ENCODE peak calls at places on chromosomes 5 and 9, in four cellular contexts. V, M, K and A are unnamed samples.

GRCh38 chr5:136042665-136043121 is 13.9 kb downstream of the TGFBI start:
- DNase-seq in V (no peak), M (peak; percentile 59), K (no peak), A (peak; percentile 20)

GRCh38 chr5:149379177-149379761 is at the start of gene IL17B:
- DNase-seq in V (peak; percentile 76), M (no peak), K (no peak), A (no peak)

GRCh38 chr9:130839237-130840111 is 4.4 kb downstream of the ABL1 start:
- DNase-seq in V (no peak), M (no peak), K (no peak), A (no peak)

GRCh38 chr9:131031642-131032005 is 22.6 kb downstream of the LAMC3 start:
- DNase-seq in V (no peak), M (no peak), K (no peak), A (no peak)

GRCh38 chr9:91211919-91212318 is 149.8 kb downstream of the AUH start:
- DNase-seq in V (no peak), M (no peak), K (no peak), A (peak; percentile 63)

GRCh38 chr5:62538017-62538942 is 40.3 kb upstream of the LRRC70 start:
- DNase-seq in V (no peak), M (peak; percentile 53), K (no peak), A (no peak)

GRCh38 chr5:35229076-35230042 is 928 bp downstream of the PRLR start:
- DNase-seq in V (no peak), M (peak; percentile 77), K (peak; percentile 93), A (peak; percentile 60)

GRCh38 chr5:144487761-144488160 is 317.1 kb downstream of the KCTD16 start:
- DNase-seq in V (no peak), M (no peak), K (no peak), A (no peak)

GRCh38 chr9:13841801-13842462 is 472.0 kb downstream of the NFIB start:
- DNase-seq in V (no peak), M (peak; percentile 23), K (no peak), A (no peak)

GRCh38 chr5:133840168-133840567 is 128.3 kb downstream of the C5orf15 start:
- DNase-seq in V (peak; percentile 1), M (no peak), K (no peak), A (peak; percentile 33)

GRCh38 chr5:142245776-142246175 is 79.0 kb downstream of the SPRY4 start:
- DNase-seq in V (no peak), M (no peak), K (peak; percentile 75), A (no peak)

GRCh38 chr9:116300360-116300759 is 146.8 kb downstream of the PAPPA start:
- DNase-seq in V (no peak), M (no peak), K (peak; percentile 20), A (no peak)

GRCh38 chr5:169753795-169754194 is 116.7 kb downstream of the DOCK2 start:
- DNase-seq in V (no peak), M (no peak), K (no peak), A (no peak)

GRCh38 chr9:6051511-6051950 is 36.1 kb upstream of the RANBP6 start:
- DNase-seq in V (no peak), M (no peak), K (no peak), A (no peak)

GRCh38 chr5:123421773-123422172 is 1.4 kb downstream of the CEP120 start:
- DNase-seq in V (no peak), M (no peak), K (no peak), A (no peak)

GRCh38 chr5:167167191-167167590 is 1124.3 kb upstream of the WWC1 start:
- DNase-seq in V (no peak), M (no peak), K (no peak), A (no peak)

GRCh38 chr5:174736351-174736721 is 12.0 kb downstream of the MSX2 start:
- DNase-seq in V (no peak), M (peak; percentile 61), K (no peak), A (no peak)

GRCh38 chr9:93316726-93317494 is 133.0 kb downstream of the WNK2 start:
- DNase-seq in V (peak; percentile 53), M (no peak), K (no peak), A (no peak)

GRCh38 chr5:127799293-127799905 is 96.2 kb downstream of the CCDC192 start:
- DNase-seq in V (no peak), M (no peak), K (no peak), A (no peak)

DNA sequence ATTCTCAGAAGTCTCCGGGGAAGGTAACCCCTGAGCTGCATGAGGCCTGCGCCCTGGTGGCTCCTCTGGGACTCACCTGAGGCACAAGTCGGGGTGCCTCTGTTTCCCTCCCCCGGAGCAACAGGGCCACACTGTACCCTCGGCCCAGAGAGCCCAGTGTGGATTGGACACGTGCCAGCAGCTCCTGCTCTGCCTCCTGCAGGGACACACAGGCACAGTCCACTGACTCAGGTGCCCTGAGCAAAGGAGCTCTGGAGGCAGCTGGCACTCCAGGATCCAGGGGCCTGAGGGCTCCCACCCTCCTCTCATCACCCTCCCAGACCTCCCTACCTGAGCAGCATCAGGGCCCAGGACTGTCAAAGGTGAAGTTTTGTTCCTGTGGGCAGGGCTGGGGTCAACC is 29.5 kb downstream of the SLC35A4 start:
- DNase-seq in V (no peak), M (no peak), K (no peak), A (no peak)
- H3K27me3 ChIP-seq in V (no peaks in the 10 kb centered on the region), M (no peaks in the 10 kb centered on the region), K (peaks cover 6% of the 10 kb centered on the region), A (no peaks in the 10 kb centered on the region)

GRCh38 chr5:56814361-56814962 is 887 bp upstream of the MAP3K1 start:
- DNase-seq in V (peak; percentile 69), M (peak; percentile 28), K (peak; percentile 78), A (no peak)
- H3K27ac ChIP-seq in V (peak overlapping the region; percentile 82), M (peak overlapping the region; percentile 96), K (no peak overlapping the region), A (peak overlapping the region; percentile 82)

GRCh38 chr5:55231476-55232193 is 1.8 kb downstream of the CCNO start:
- DNase-seq in V (no peak), M (peak; percentile 34), K (peak; percentile 71), A (no peak)
- H3K27me3 ChIP-seq in V (no peaks in the 10 kb centered on the region), M (peaks cover 85% of the 10 kb centered on the region), K (peaks cover 97% of the 10 kb centered on the region), A (peaks cover 55% of the 10 kb centered on the region)

DNA sequence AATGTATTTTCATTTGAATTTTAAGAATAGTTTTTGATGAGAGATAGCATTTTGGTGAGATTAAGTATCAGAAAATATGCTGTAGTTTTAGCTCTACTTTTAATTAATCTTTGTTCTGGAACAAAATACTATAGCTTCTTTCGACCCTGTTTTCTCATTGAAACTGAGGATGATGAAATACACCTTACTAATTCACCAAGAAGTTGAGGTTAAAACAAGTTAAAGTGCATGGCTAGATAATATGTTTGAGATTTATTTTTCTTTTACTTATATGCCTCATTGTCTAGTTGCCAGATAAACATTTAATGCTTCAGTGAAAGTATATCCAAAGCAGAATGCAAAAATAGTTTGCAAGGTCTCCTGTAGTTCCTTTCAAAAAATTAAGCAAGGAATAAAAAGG is 140.1 kb upstream of the KCNN2 start:
- DNase-seq in V (no peak), M (no peak), K (no peak), A (no peak)
- H3K27ac ChIP-seq in V (no peak overlapping the region), M (no peak overlapping the region), K (no peak overlapping the region), A (no peak overlapping the region)